ENCODE peak calls at places on chromosomes 3 and 15, in four cellular contexts. One of them, this sample, is unnamed.

GRCh38 chr3:127172670-127173515 is 20.0 kb upstream of the PRR23E start:
- DNase-seq in DND-41: no peak
- DNase-seq in neural progenitor cell: no peak
- DNase-seq in astrocyte: peak
- DNase-seq in this sample: no peak

GRCh38 chr3:129599073-129599472 is 7.4 kb downstream of the PLXND1 start:
- DNase-seq in DND-41: no peak
- DNase-seq in neural progenitor cell: no peak
- DNase-seq in astrocyte: no peak
- DNase-seq in this sample: no peak

GRCh38 chr3:183386651-183387050 is 41.8 kb downstream of the MCF2L2 start:
- DNase-seq in DND-41: no peak
- DNase-seq in neural progenitor cell: no peak
- DNase-seq in astrocyte: no peak
- DNase-seq in this sample: peak

GRCh38 chr15:88391700-88392099 is 75.5 kb downstream of the MRPL46 start:
- DNase-seq in DND-41: no peak
- DNase-seq in neural progenitor cell: no peak
- DNase-seq in astrocyte: no peak
- DNase-seq in this sample: no peak

GRCh38 chr3:148943531-148944200 is 47.7 kb upstream of the GYG1 start:
- DNase-seq in DND-41: peak
- DNase-seq in neural progenitor cell: peak
- DNase-seq in astrocyte: peak
- DNase-seq in this sample: peak

GRCh38 chr3:106720510-106720909 is 656.7 kb upstream of the CCDC54 start:
- DNase-seq in DND-41: no peak
- DNase-seq in neural progenitor cell: peak
- DNase-seq in astrocyte: no peak
- DNase-seq in this sample: no peak

GRCh38 chr3:194833511-194833910 is 147.8 kb downstream of the FAM43A start:
- DNase-seq in DND-41: no peak
- DNase-seq in neural progenitor cell: no peak
- DNase-seq in astrocyte: no peak
- DNase-seq in this sample: no peak

GRCh38 chr3:131033480-131034080 is 6.9 kb downstream of the NEK11 start:
- DNase-seq in DND-41: peak
- DNase-seq in neural progenitor cell: peak
- DNase-seq in astrocyte: no peak
- DNase-seq in this sample: peak

GRCh38 chr3:61537366-61537765 is 24.0 kb upstream of the PTPRG start:
- DNase-seq in DND-41: no peak
- DNase-seq in neural progenitor cell: no peak
- DNase-seq in astrocyte: peak
- DNase-seq in this sample: no peak

GRCh38 chr15:100373037-100373896 is 31.5 kb upstream of the ADAMTS17 start:
- DNase-seq in DND-41: no peak
- DNase-seq in neural progenitor cell: peak
- DNase-seq in astrocyte: no peak
- DNase-seq in this sample: no peak

GRCh38 chr3:112074616-112075497 is 11.3 kb upstream of the C3orf52 start:
- DNase-seq in DND-41: peak
- DNase-seq in neural progenitor cell: no peak
- DNase-seq in astrocyte: peak
- DNase-seq in this sample: no peak

GRCh38 chr3:78992830-78993229 is 775.0 kb downstream of the ROBO1 start:
- DNase-seq in DND-41: no peak
- DNase-seq in neural progenitor cell: no peak
- DNase-seq in astrocyte: no peak
- DNase-seq in this sample: no peak

GRCh38 chr3:183287301-183287971 is 34.4 kb downstream of the B3GNT5 start:
- DNase-seq in DND-41: no peak
- DNase-seq in neural progenitor cell: no peak
- DNase-seq in astrocyte: peak
- DNase-seq in this sample: no peak

GRCh38 chr3:194750409-194750808 is 64.7 kb downstream of the FAM43A start:
- DNase-seq in DND-41: no peak
- DNase-seq in neural progenitor cell: peak
- DNase-seq in astrocyte: no peak
- DNase-seq in this sample: no peak

GRCh38 chr3:78994174-78995027 is 773.4 kb downstream of the ROBO1 start:
- DNase-seq in DND-41: no peak
- DNase-seq in neural progenitor cell: peak
- DNase-seq in astrocyte: no peak
- DNase-seq in this sample: no peak

GRCh38 chr3:151216641-151217040 is 13.6 kb upstream of the GPR171 start:
- DNase-seq in DND-41: no peak
- DNase-seq in neural progenitor cell: no peak
- DNase-seq in astrocyte: peak
- DNase-seq in this sample: no peak

GRCh38 chr3:79598594-79598993 is 169.2 kb downstream of the ROBO1 start:
- DNase-seq in DND-41: no peak
- DNase-seq in neural progenitor cell: peak
- DNase-seq in astrocyte: no peak
- DNase-seq in this sample: no peak

GRCh38 chr15:66701422-66702034 is 508 bp upstream of the SMAD6 start:
- DNase-seq in DND-41: peak
- DNase-seq in neural progenitor cell: peak
- DNase-seq in astrocyte: peak
- DNase-seq in this sample: peak

GRCh38 chr15:66704019-66704782 is 2.2 kb downstream of the SMAD6 start:
- DNase-seq in DND-41: peak
- DNase-seq in neural progenitor cell: no peak
- DNase-seq in astrocyte: no peak
- DNase-seq in this sample: no peak

GRCh38 chr15:66703540-66703941 is 1.5 kb downstream of the SMAD6 start:
- DNase-seq in DND-41: peak
- DNase-seq in neural progenitor cell: peak
- DNase-seq in astrocyte: peak
- DNase-seq in this sample: no peak

GRCh38 chr15:66702035-66702769 is at the start of gene SMAD6:
- DNase-seq in DND-41: peak
- DNase-seq in neural progenitor cell: peak
- DNase-seq in astrocyte: peak
- DNase-seq in this sample: peak

DNA sequence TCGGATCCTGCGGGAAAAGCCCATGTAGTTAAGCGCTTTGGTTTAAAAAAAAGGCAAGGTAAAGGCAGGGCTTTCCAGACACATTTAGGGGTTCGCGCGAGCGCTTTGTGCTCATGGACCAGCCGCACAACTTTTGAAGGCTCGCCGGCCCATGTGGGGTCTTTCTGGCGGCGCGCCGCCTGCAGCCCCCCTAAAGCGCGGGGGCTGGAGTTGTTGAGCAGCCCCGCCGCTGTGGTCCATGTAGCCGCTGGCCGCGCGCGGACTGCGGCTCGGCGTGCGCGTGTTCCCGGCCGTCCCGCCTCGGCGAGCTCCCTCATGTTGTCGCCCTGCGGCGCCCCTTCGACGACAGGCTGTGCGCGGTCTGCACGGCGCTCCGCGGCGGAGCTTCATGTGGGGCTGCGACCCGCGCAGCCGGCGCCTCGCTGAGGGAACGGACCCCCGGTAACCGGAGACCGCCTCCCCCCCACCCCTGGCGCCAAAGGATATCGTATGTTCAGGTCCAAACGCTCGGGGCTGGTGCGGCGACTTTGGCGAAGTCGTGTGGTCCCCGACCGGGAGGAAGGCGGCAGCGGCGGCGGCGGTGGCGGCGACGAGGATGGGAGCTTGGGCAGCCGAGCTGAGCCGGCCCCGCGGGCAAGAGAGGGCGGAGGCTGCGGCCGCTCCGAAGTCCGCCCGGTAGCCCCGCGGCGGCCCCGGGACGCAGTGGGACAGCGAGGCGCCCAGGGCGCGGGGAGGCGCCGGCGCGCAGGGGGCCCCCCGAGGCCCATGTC is 919 bp downstream of the SMAD6 start:
- DNase-seq in DND-41: peak
- DNase-seq in neural progenitor cell: peak
- DNase-seq in astrocyte: peak
- DNase-seq in this sample: no peak
- TF ChIP-seq EZH2 in DND-41: peak
- TF ChIP-seq EZH2 in neural progenitor cell: no peak
- TF ChIP-seq EZH2 in astrocyte: no peak
- TF ChIP-seq EZH2 in this sample: no peak

GRCh38 chr15:25858952-25859760 is 4.0 kb downstream of the ATP10A start:
- DNase-seq in DND-41: no peak
- DNase-seq in neural progenitor cell: no peak
- DNase-seq in astrocyte: no peak
- DNase-seq in this sample: no peak

GRCh38 chr15:25862469-25863066 is 559 bp downstream of the ATP10A start:
- DNase-seq in DND-41: no peak
- DNase-seq in neural progenitor cell: peak
- DNase-seq in astrocyte: no peak
- DNase-seq in this sample: no peak

GRCh38 chr15:25859838-25860645 is 3.1 kb downstream of the ATP10A start:
- DNase-seq in DND-41: no peak
- DNase-seq in neural progenitor cell: no peak
- DNase-seq in astrocyte: no peak
- DNase-seq in this sample: no peak

GRCh38 chr15:25862087-25862468 is 1.0 kb downstream of the ATP10A start:
- DNase-seq in DND-41: no peak
- DNase-seq in neural progenitor cell: no peak
- DNase-seq in astrocyte: no peak
- DNase-seq in this sample: no peak

GRCh38 chr15:25860885-25861866 is 2.0 kb downstream of the ATP10A start:
- DNase-seq in DND-41: no peak
- DNase-seq in neural progenitor cell: no peak
- DNase-seq in astrocyte: no peak
- DNase-seq in this sample: no peak
- H3K4me3 ChIP-seq in DND-41: no peak
- H3K4me3 ChIP-seq in neural progenitor cell: no peak
- H3K4me3 ChIP-seq in astrocyte: peak
- H3K4me3 ChIP-seq in this sample: no peak

GRCh38 chr15:77187751-77188464 is 117.0 kb upstream of the TSPAN3 start:
- DNase-seq in DND-41: peak
- DNase-seq in neural progenitor cell: no peak
- DNase-seq in astrocyte: peak
- DNase-seq in this sample: no peak
- H3K27ac ChIP-seq in DND-41: peak
- H3K27ac ChIP-seq in neural progenitor cell: no peak
- H3K27ac ChIP-seq in astrocyte: no peak
- H3K27ac ChIP-seq in this sample: peak

GRCh38 chr15:41392659-41393058 is 9.6 kb downstream of the NDUFAF1 start:
- DNase-seq in DND-41: no peak
- DNase-seq in neural progenitor cell: no peak
- DNase-seq in astrocyte: no peak
- DNase-seq in this sample: no peak

DNA sequence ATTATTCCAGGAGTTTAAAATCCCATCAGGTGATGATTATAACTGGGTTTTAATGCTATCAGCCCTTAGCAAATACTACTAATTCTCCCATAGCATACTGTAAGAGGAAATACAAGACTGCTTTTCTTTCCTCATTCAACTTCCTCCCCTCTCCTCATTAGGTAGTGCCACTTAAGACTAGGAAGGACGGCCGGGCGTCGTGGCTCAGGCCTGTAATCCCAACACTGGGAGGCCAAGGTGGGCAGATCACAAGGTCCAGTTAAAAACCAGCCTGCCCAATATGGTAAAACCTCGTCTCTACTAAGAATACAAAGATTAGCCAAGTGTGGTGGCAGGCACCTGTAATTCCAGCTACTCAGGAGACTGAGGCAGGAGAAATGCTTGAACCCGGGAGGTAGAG is 14.7 kb downstream of the NDUFAF1 start:
- DNase-seq in DND-41: no peak
- DNase-seq in neural progenitor cell: no peak
- DNase-seq in astrocyte: no peak
- DNase-seq in this sample: no peak
- TF ChIP-seq EZH2 in DND-41: no peak
- TF ChIP-seq EZH2 in neural progenitor cell: no peak
- TF ChIP-seq EZH2 in astrocyte: no peak
- TF ChIP-seq EZH2 in this sample: no peak

DNA sequence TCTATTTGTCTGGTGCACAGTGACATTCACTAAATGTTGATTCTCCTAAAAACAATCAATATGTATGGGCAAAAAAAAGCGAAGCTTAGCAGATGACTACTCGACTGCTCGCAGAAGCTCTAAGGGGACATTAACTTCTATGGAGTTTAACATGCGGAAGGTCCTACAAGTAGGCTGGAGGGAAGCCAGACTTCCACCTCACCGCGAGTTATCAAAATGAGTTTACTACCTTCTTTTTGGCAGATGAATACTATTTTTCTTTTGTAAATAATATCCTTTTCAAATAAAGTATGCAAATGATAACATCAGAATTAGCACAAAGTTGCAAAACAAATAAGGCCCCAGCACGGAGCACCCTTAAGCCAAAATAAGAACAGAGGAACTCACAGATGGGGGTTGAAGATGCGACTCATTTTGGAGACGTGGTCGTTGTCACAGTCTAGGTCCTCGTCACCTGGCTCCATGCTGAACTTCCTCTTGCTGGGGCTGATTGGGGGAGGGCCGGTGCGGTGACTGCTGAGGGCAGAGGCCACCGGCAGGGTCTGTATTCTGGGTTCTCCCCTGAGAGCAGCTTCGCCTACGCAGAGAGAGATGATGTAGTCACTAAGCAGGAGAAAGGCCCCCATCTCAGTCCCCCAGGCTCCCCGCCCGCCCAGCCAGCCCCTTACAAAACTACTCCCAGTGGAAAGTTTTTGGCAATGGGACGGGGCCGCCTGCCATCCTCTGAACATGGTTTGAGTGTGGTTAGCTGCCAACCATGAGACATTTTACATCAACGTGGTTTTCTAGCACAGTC is 42.1 kb downstream of the VGLL4 start:
- DNase-seq in DND-41: no peak
- DNase-seq in neural progenitor cell: no peak
- DNase-seq in astrocyte: peak
- DNase-seq in this sample: no peak
- H3K4me3 ChIP-seq in DND-41: no peak
- H3K4me3 ChIP-seq in neural progenitor cell: no peak
- H3K4me3 ChIP-seq in astrocyte: no peak
- H3K4me3 ChIP-seq in this sample: no peak

GRCh38 chr3:115244350-115244749 is 97.3 kb upstream of the ZBTB20 start:
- DNase-seq in DND-41: no peak
- DNase-seq in neural progenitor cell: no peak
- DNase-seq in astrocyte: no peak
- DNase-seq in this sample: no peak

GRCh38 chr3:115245899-115246298 is 98.8 kb upstream of the ZBTB20 start:
- DNase-seq in DND-41: no peak
- DNase-seq in neural progenitor cell: no peak
- DNase-seq in astrocyte: peak
- DNase-seq in this sample: no peak

GRCh38 chr3:115248274-115248673 is 101.2 kb upstream of the ZBTB20 start:
- DNase-seq in DND-41: no peak
- DNase-seq in neural progenitor cell: no peak
- DNase-seq in astrocyte: peak
- DNase-seq in this sample: no peak

GRCh38 chr3:115245437-115245836 is 98.3 kb upstream of the ZBTB20 start:
- DNase-seq in DND-41: no peak
- DNase-seq in neural progenitor cell: no peak
- DNase-seq in astrocyte: peak
- DNase-seq in this sample: no peak

GRCh38 chr3:115246621-115247020 is 99.5 kb upstream of the ZBTB20 start:
- DNase-seq in DND-41: no peak
- DNase-seq in neural progenitor cell: no peak
- DNase-seq in astrocyte: peak
- DNase-seq in this sample: no peak
- H3K27ac ChIP-seq in DND-41: no peak
- H3K27ac ChIP-seq in neural progenitor cell: no peak
- H3K27ac ChIP-seq in astrocyte: no peak
- H3K27ac ChIP-seq in this sample: no peak

This sample was measured in SK-N-MC.